ENCODE peak calls at places on chromosome 14, in five cellular contexts. One of them, this sample, is unnamed.

GRCh38 chr14:50961606-50962259 is 17.4 kb upstream of the PYGL start:
- DNase-seq in OCI-LY7: no peak
- DNase-seq in IMR-90: peak; percentile 97
- DNase-seq in aorta: no peak
- DNase-seq in CD8-positive, alpha-beta T cell: no peak
- DNase-seq in this sample: no peak

GRCh38 chr14:21049263-21049662 is 7.1 kb downstream of the RNASE7 start:
- DNase-seq in OCI-LY7: no peak
- DNase-seq in CD8-positive, alpha-beta T cell: no peak
- DNase-seq in IMR-90: peak; percentile 59
- DNase-seq in aorta: no peak
- DNase-seq in this sample: no peak

GRCh38 chr14:88426271-88426670 is 40.8 kb downstream of the SPATA7 start:
- DNase-seq in aorta: no peak
- DNase-seq in CD8-positive, alpha-beta T cell: no peak
- DNase-seq in OCI-LY7: no peak
- DNase-seq in IMR-90: peak; percentile 74
- DNase-seq in this sample: no peak

GRCh38 chr14:53842938-53843337 is 113.7 kb downstream of the BMP4 start:
- DNase-seq in aorta: no peak
- DNase-seq in CD8-positive, alpha-beta T cell: no peak
- DNase-seq in OCI-LY7: no peak
- DNase-seq in IMR-90: peak; percentile 38
- DNase-seq in this sample: no peak

GRCh38 chr14:23297878-23298277 is 4.8 kb downstream of the PPP1R3E start:
- DNase-seq in CD8-positive, alpha-beta T cell: no peak
- DNase-seq in IMR-90: no peak
- DNase-seq in OCI-LY7: no peak
- DNase-seq in aorta: no peak
- DNase-seq in this sample: no peak

GRCh38 chr14:35826952-35827416 is 846 bp downstream of the BRMS1L start:
- DNase-seq in CD8-positive, alpha-beta T cell: no peak
- DNase-seq in aorta: no peak
- DNase-seq in OCI-LY7: no peak
- DNase-seq in IMR-90: no peak
- DNase-seq in this sample: no peak

GRCh38 chr14:89330236-89331002 is 86.6 kb downstream of the FOXN3 start:
- DNase-seq in IMR-90: peak; percentile 97
- DNase-seq in OCI-LY7: no peak
- DNase-seq in CD8-positive, alpha-beta T cell: no peak
- DNase-seq in aorta: no peak
- DNase-seq in this sample: no peak

GRCh38 chr14:71491925-71492324 is 440.3 kb upstream of the RGS6 start:
- DNase-seq in IMR-90: peak; percentile 41
- DNase-seq in aorta: no peak
- DNase-seq in OCI-LY7: no peak
- DNase-seq in CD8-positive, alpha-beta T cell: no peak
- DNase-seq in this sample: no peak

GRCh38 chr14:50770586-50770985 is 60.4 kb downstream of the NIN start:
- DNase-seq in OCI-LY7: no peak
- DNase-seq in aorta: no peak
- DNase-seq in IMR-90: no peak
- DNase-seq in CD8-positive, alpha-beta T cell: no peak
- DNase-seq in this sample: no peak

GRCh38 chr14:89902876-89903275 is 51.7 kb downstream of the EFCAB11 start:
- DNase-seq in aorta: no peak
- DNase-seq in IMR-90: no peak
- DNase-seq in OCI-LY7: no peak
- DNase-seq in CD8-positive, alpha-beta T cell: no peak
- DNase-seq in this sample: no peak

GRCh38 chr14:31341280-31341679 is 79.1 kb downstream of the HEATR5A start:
- DNase-seq in IMR-90: no peak
- DNase-seq in aorta: no peak
- DNase-seq in OCI-LY7: no peak
- DNase-seq in CD8-positive, alpha-beta T cell: no peak
- DNase-seq in this sample: no peak

GRCh38 chr14:75725481-75725880 is 64.4 kb downstream of the TTLL5 start:
- DNase-seq in aorta: no peak
- DNase-seq in IMR-90: peak; percentile 30
- DNase-seq in CD8-positive, alpha-beta T cell: no peak
- DNase-seq in OCI-LY7: no peak
- DNase-seq in this sample: no peak

GRCh38 chr14:102731871-102732800 is 45.1 kb upstream of the TRAF3 start:
- DNase-seq in aorta: peak; percentile 43
- DNase-seq in OCI-LY7: no peak
- DNase-seq in IMR-90: no peak
- DNase-seq in CD8-positive, alpha-beta T cell: no peak
- DNase-seq in this sample: no peak

GRCh38 chr14:100660498-100661339 is 66.0 kb upstream of the DLK1 start:
- DNase-seq in IMR-90: peak; percentile 86
- DNase-seq in aorta: no peak
- DNase-seq in OCI-LY7: no peak
- DNase-seq in CD8-positive, alpha-beta T cell: no peak
- DNase-seq in this sample: no peak

GRCh38 chr14:74240794-74241610 is 1.8 kb downstream of the VSX2 start:
- DNase-seq in IMR-90: no peak
- DNase-seq in OCI-LY7: no peak
- DNase-seq in CD8-positive, alpha-beta T cell: no peak
- DNase-seq in aorta: peak; percentile 78
- DNase-seq in this sample: no peak

GRCh38 chr14:59160492-59160891 is 28.0 kb upstream of the DAAM1 start:
- DNase-seq in CD8-positive, alpha-beta T cell: no peak
- DNase-seq in OCI-LY7: no peak
- DNase-seq in aorta: no peak
- DNase-seq in IMR-90: no peak
- DNase-seq in this sample: no peak

GRCh38 chr14:73254247-73255004 is 17.1 kb downstream of the PAPLN start:
- DNase-seq in aorta: peak; percentile 71
- DNase-seq in OCI-LY7: no peak
- DNase-seq in CD8-positive, alpha-beta T cell: no peak
- DNase-seq in IMR-90: no peak
- DNase-seq in this sample: no peak

GRCh38 chr14:92686763-92687427 is 61.5 kb downstream of the LGMN start:
- DNase-seq in OCI-LY7: peak; percentile 43
- DNase-seq in aorta: peak; percentile 95
- DNase-seq in CD8-positive, alpha-beta T cell: peak; percentile 54
- DNase-seq in IMR-90: peak; percentile 43
- DNase-seq in this sample: no peak

GRCh38 chr14:54567224-54567633 is 301 bp downstream of the SAMD4A start:
- DNase-seq in OCI-LY7: no peak
- DNase-seq in IMR-90: no peak
- DNase-seq in aorta: peak; percentile 82
- DNase-seq in CD8-positive, alpha-beta T cell: no peak
- DNase-seq in this sample: no peak

GRCh38 chr14:101731187-101732080 is 30.1 kb upstream of the PPP2R5C start:
- DNase-seq in OCI-LY7: peak; percentile 46
- DNase-seq in IMR-90: peak; percentile 41
- DNase-seq in aorta: no peak
- DNase-seq in CD8-positive, alpha-beta T cell: peak; percentile 82
- DNase-seq in this sample: peak; percentile 83

GRCh38 chr14:101033446-101034165 is 130.1 kb upstream of the RTL1 start:
- DNase-seq in aorta: peak; percentile 64
- DNase-seq in OCI-LY7: no peak
- DNase-seq in CD8-positive, alpha-beta T cell: no peak
- DNase-seq in IMR-90: no peak
- DNase-seq in this sample: no peak

GRCh38 chr14:29236848-29237247 is 470.3 kb downstream of the FOXG1 start:
- DNase-seq in IMR-90: peak; percentile 92
- DNase-seq in OCI-LY7: no peak
- DNase-seq in CD8-positive, alpha-beta T cell: no peak
- DNase-seq in aorta: no peak
- DNase-seq in this sample: no peak

GRCh38 chr14:29236401-29236800 is 469.8 kb downstream of the FOXG1 start:
- DNase-seq in IMR-90: no peak
- DNase-seq in OCI-LY7: no peak
- DNase-seq in CD8-positive, alpha-beta T cell: no peak
- DNase-seq in aorta: no peak
- DNase-seq in this sample: no peak

GRCh38 chr14:29242755-29243340 is 476.3 kb downstream of the FOXG1 start:
- DNase-seq in CD8-positive, alpha-beta T cell: no peak
- DNase-seq in OCI-LY7: no peak
- DNase-seq in IMR-90: peak; percentile 8
- DNase-seq in aorta: no peak
- DNase-seq in this sample: no peak

GRCh38 chr14:29243355-29243754 is 476.8 kb downstream of the FOXG1 start:
- DNase-seq in CD8-positive, alpha-beta T cell: no peak
- DNase-seq in IMR-90: peak; percentile 4
- DNase-seq in aorta: no peak
- DNase-seq in OCI-LY7: no peak
- DNase-seq in this sample: no peak

GRCh38 chr14:29240046-29240445 is 473.5 kb downstream of the FOXG1 start:
- DNase-seq in OCI-LY7: no peak
- DNase-seq in aorta: no peak
- DNase-seq in CD8-positive, alpha-beta T cell: no peak
- DNase-seq in IMR-90: peak; percentile 89
- DNase-seq in this sample: no peak
- H3K9me3 ChIP-seq in OCI-LY7: peaks cover 5% of the 10 kb centered on the region
- H3K9me3 ChIP-seq in aorta: no peaks in the 10 kb centered on the region
- H3K9me3 ChIP-seq in CD8-positive, alpha-beta T cell: no peaks in the 10 kb centered on the region
- H3K9me3 ChIP-seq in IMR-90: no peaks in the 10 kb centered on the region
- H3K9me3 ChIP-seq in this sample: no peaks in the 10 kb centered on the region

DNA sequence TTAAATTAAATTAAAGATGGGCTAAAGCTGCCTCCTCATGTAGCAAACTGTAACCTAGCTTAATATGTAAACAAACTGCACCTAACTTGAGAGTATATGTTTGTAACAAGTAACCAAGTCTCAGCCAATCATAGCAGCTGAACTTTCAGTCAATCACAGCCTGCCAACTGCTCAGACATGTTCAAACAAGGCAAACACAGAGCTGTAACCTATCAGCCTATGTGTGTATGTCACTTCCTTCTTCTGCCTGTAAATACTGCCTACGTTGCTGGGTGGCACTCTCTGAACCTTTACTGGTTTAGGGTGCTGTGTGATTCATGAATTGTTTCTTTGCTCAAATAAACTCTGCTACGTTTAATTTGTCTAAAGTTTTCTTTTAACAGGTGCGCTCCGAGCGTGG is 2.9 kb downstream of the SERPINA6 start:
- DNase-seq in aorta: no peak
- DNase-seq in IMR-90: no peak
- DNase-seq in CD8-positive, alpha-beta T cell: no peak
- DNase-seq in OCI-LY7: no peak
- DNase-seq in this sample: no peak
- H3K27ac ChIP-seq in aorta: no peak overlapping the region
- H3K27ac ChIP-seq in IMR-90: no peak overlapping the region
- H3K27ac ChIP-seq in CD8-positive, alpha-beta T cell: no peak overlapping the region
- H3K27ac ChIP-seq in OCI-LY7: no peak overlapping the region
- H3K27ac ChIP-seq in this sample: no peak overlapping the region

DNA sequence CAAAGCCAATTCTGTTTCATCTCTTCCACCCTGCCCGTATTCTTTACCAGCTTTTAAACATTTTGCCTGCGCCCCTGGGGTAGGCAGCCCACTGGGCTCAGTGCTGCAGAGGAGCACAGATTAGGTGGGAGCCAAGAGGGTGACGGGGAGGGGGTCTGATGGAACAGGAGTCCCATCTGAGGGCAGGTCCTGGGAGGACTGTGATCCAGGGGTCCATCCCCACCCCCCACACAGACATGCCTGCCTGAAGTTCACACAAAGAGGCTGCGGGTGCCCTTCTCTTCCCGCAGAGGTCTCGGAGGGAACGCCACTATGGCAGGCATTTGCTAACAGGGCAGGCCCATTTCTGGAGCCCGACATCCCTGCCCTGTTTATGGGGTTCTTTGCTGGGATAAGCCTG is 12.7 kb downstream of the VASH1 start:
- DNase-seq in aorta: peak; percentile 70
- DNase-seq in OCI-LY7: no peak
- DNase-seq in IMR-90: no peak
- DNase-seq in CD8-positive, alpha-beta T cell: no peak
- DNase-seq in this sample: no peak
- H3K9me3 ChIP-seq in aorta: no peaks in the 10 kb centered on the region
- H3K9me3 ChIP-seq in OCI-LY7: no peaks in the 10 kb centered on the region
- H3K9me3 ChIP-seq in IMR-90: no peaks in the 10 kb centered on the region
- H3K9me3 ChIP-seq in CD8-positive, alpha-beta T cell: no peaks in the 10 kb centered on the region
- H3K9me3 ChIP-seq in this sample: no peaks in the 10 kb centered on the region

DNA sequence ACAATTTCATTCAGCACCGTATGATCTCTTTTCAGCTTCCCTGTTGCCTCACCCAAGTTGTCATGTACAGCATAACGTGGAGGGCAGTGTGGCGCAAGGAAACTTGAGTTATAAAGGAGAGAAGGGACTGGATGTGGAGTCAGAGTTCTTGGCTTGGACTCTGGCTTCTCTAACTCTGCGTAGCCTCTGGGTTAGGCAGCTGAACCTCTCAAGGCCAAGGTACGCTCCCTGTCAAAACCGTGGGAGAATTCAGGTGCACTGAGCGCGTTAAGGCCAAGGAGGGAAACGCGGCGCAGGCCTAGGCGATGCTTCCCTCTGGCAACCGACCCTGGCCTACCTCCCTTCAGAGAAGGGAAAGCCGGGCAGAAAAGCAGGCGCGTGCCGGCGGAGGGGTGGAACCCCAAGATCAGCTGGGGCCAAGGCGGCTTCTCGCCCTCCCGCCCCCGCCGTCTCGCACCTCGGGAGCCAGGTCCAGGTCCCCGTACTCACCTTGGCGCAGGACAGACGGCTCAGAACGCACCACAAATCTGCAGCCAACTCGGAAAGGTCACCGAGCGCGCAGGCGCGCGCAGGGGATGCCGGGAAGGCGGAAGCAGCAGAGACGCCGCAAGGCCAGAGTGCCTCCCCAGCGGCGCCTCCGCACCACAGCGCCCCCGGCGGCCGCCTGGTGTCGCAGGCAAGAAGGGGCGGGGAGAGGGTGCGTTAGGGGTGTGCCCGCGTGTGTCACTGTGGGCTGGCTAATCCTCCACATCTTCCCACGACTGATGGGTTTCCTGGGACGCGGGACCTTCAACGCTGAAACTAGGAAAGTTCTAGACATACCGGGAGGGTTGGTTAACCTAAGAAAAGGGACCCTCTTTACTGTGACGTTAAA is 7.0 kb upstream of the TDRD9 start:
- DNase-seq in aorta: peak; percentile 97
- DNase-seq in CD8-positive, alpha-beta T cell: peak; percentile 94
- DNase-seq in IMR-90: peak; percentile 89
- DNase-seq in OCI-LY7: peak; percentile 93
- DNase-seq in this sample: peak; percentile 96
- H3K27ac ChIP-seq in aorta: peak overlapping the region; percentile 15
- H3K27ac ChIP-seq in CD8-positive, alpha-beta T cell: peak overlapping the region; percentile 71
- H3K27ac ChIP-seq in IMR-90: peak overlapping the region; percentile 77
- H3K27ac ChIP-seq in OCI-LY7: peak overlapping the region; percentile 38
- H3K27ac ChIP-seq in this sample: peak overlapping the region; percentile 83

This sample was measured in CD4-positive, alpha-beta memory T cell.